ENCODE peak calls at places on chromosomes 3 and 15, in five cellular contexts. One of them, this sample, is unnamed.

GRCh38 chr3:130263708-130264107 is 81.8 kb upstream of the COL6A5 start:
- DNase-seq in psoas muscle: no peak
- DNase-seq in upper lobe of right lung: no peak
- DNase-seq in uterus: no peak
- DNase-seq in kidney: peak; percentile 54
- DNase-seq in this sample: no peak

GRCh38 chr15:70258369-70259029 is 160.8 kb upstream of the TLE3 start:
- DNase-seq in uterus: no peak
- DNase-seq in upper lobe of right lung: peak; percentile 82
- DNase-seq in psoas muscle: peak; percentile 52
- DNase-seq in kidney: peak; percentile 75
- DNase-seq in this sample: no peak

GRCh38 chr3:142237891-142238290 is 12.5 kb upstream of the GK5 start:
- DNase-seq in uterus: no peak
- DNase-seq in kidney: no peak
- DNase-seq in psoas muscle: no peak
- DNase-seq in upper lobe of right lung: no peak
- DNase-seq in this sample: no peak

GRCh38 chr15:82298520-82298919 is 35.9 kb downstream of the SAXO2 start:
- DNase-seq in uterus: no peak
- DNase-seq in kidney: peak; percentile 75
- DNase-seq in upper lobe of right lung: peak; percentile 58
- DNase-seq in psoas muscle: no peak
- DNase-seq in this sample: no peak

GRCh38 chr3:9795212-9795611 is 2.3 kb downstream of the ARPC4 start:
- DNase-seq in kidney: no peak
- DNase-seq in uterus: no peak
- DNase-seq in upper lobe of right lung: no peak
- DNase-seq in psoas muscle: no peak
- DNase-seq in this sample: no peak

GRCh38 chr15:64586259-64586658 is 125.9 kb downstream of the ZNF609 start:
- DNase-seq in upper lobe of right lung: no peak
- DNase-seq in kidney: no peak
- DNase-seq in psoas muscle: no peak
- DNase-seq in uterus: no peak
- DNase-seq in this sample: no peak

GRCh38 chr3:22401499-22401898 is 650.5 kb upstream of the ZNF385D start:
- DNase-seq in kidney: no peak
- DNase-seq in upper lobe of right lung: no peak
- DNase-seq in uterus: no peak
- DNase-seq in psoas muscle: no peak
- DNase-seq in this sample: no peak

GRCh38 chr15:84598993-84599392 is 1.8 kb upstream of the ZSCAN2 start:
- DNase-seq in uterus: peak; percentile 17
- DNase-seq in psoas muscle: no peak
- DNase-seq in kidney: no peak
- DNase-seq in upper lobe of right lung: no peak
- DNase-seq in this sample: peak; percentile 37

GRCh38 chr3:189304465-189305341 is 132.9 kb downstream of the TPRG1 start:
- DNase-seq in kidney: no peak
- DNase-seq in psoas muscle: no peak
- DNase-seq in uterus: peak; percentile 70
- DNase-seq in upper lobe of right lung: peak; percentile 67
- DNase-seq in this sample: no peak

GRCh38 chr3:50333744-50334328 is 5.8 kb upstream of the TUSC2 start:
- DNase-seq in psoas muscle: peak; percentile 71
- DNase-seq in kidney: no peak
- DNase-seq in uterus: peak; percentile 67
- DNase-seq in upper lobe of right lung: no peak
- DNase-seq in this sample: no peak

GRCh38 chr15:100592898-100593297 is 9.1 kb downstream of the LINS1 start:
- DNase-seq in psoas muscle: no peak
- DNase-seq in upper lobe of right lung: no peak
- DNase-seq in kidney: no peak
- DNase-seq in uterus: no peak
- DNase-seq in this sample: no peak

GRCh38 chr15:90563460-90563859 is 33.7 kb downstream of the CRTC3 start:
- DNase-seq in psoas muscle: no peak
- DNase-seq in kidney: no peak
- DNase-seq in upper lobe of right lung: no peak
- DNase-seq in uterus: no peak
- DNase-seq in this sample: no peak

GRCh38 chr15:58437531-58438105 is 5.8 kb downstream of the LIPC start:
- DNase-seq in uterus: no peak
- DNase-seq in psoas muscle: no peak
- DNase-seq in kidney: no peak
- DNase-seq in upper lobe of right lung: no peak
- DNase-seq in this sample: no peak

GRCh38 chr3:23991236-23992050 is 46.4 kb downstream of the NR1D2 start:
- DNase-seq in uterus: no peak
- DNase-seq in psoas muscle: no peak
- DNase-seq in upper lobe of right lung: no peak
- DNase-seq in kidney: no peak
- DNase-seq in this sample: no peak

GRCh38 chr15:33149919-33150318 is 44.6 kb downstream of the FMN1 start:
- DNase-seq in uterus: no peak
- DNase-seq in psoas muscle: no peak
- DNase-seq in kidney: no peak
- DNase-seq in upper lobe of right lung: no peak
- DNase-seq in this sample: no peak

GRCh38 chr15:72285927-72286516 is 13.7 kb upstream of the PARP6 start:
- DNase-seq in uterus: no peak
- DNase-seq in psoas muscle: peak; percentile 71
- DNase-seq in upper lobe of right lung: peak; percentile 82
- DNase-seq in kidney: no peak
- DNase-seq in this sample: no peak

GRCh38 chr15:57920916-57921315 is 144.6 kb downstream of the ALDH1A2 start:
- DNase-seq in psoas muscle: no peak
- DNase-seq in kidney: no peak
- DNase-seq in uterus: no peak
- DNase-seq in upper lobe of right lung: no peak
- DNase-seq in this sample: no peak

GRCh38 chr3:127406309-127407025 is 118.6 kb upstream of the PRR20G start:
- DNase-seq in psoas muscle: no peak
- DNase-seq in kidney: no peak
- DNase-seq in uterus: no peak
- DNase-seq in upper lobe of right lung: peak; percentile 46
- DNase-seq in this sample: no peak
- TF ChIP-seq CTCF in psoas muscle: no peak
- TF ChIP-seq CTCF in kidney: no peak
- TF ChIP-seq CTCF in uterus: no peak
- TF ChIP-seq CTCF in upper lobe of right lung: no peak
- TF ChIP-seq CTCF in this sample: no peak

DNA sequence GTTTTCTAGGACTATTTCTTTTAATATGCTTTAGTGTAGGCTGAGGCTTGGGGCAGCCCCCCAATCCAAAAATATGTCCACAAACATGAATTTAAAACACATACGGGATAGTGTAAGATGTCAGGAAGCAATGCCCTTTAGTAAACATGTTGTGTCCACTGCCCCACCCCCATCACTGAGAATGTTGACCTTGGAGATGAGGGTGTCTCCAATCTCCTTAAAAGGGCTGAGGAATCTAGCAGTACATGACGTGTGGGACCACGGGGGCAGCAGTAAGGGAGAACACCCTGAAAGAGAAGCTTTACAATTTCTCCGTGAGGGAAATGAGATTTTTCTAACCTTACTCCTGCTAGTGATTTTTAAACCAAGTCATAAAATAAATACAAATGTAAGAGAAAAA is 84.7 kb downstream of the SQOR start:
- DNase-seq in uterus: no peak
- DNase-seq in upper lobe of right lung: no peak
- DNase-seq in psoas muscle: no peak
- DNase-seq in kidney: no peak
- DNase-seq in this sample: no peak
- H3K4me3 ChIP-seq in uterus: no peak overlapping the region
- H3K4me3 ChIP-seq in upper lobe of right lung: no peak overlapping the region
- H3K4me3 ChIP-seq in psoas muscle: no peak overlapping the region
- H3K4me3 ChIP-seq in kidney: no peak overlapping the region
- H3K4me3 ChIP-seq in this sample: no peak overlapping the region

GRCh38 chr3:162171970-162172369 is 675.4 kb downstream of the OTOL1 start:
- DNase-seq in uterus: no peak
- DNase-seq in kidney: no peak
- DNase-seq in psoas muscle: no peak
- DNase-seq in upper lobe of right lung: no peak
- DNase-seq in this sample: no peak

GRCh38 chr3:162168715-162169114 is 672.1 kb downstream of the OTOL1 start:
- DNase-seq in upper lobe of right lung: no peak
- DNase-seq in psoas muscle: no peak
- DNase-seq in uterus: no peak
- DNase-seq in kidney: no peak
- DNase-seq in this sample: no peak

GRCh38 chr3:162166543-162166942 is 669.9 kb downstream of the OTOL1 start:
- DNase-seq in kidney: no peak
- DNase-seq in uterus: no peak
- DNase-seq in upper lobe of right lung: no peak
- DNase-seq in psoas muscle: no peak
- DNase-seq in this sample: no peak

GRCh38 chr3:162175145-162175544 is 678.5 kb downstream of the OTOL1 start:
- DNase-seq in psoas muscle: no peak
- DNase-seq in kidney: no peak
- DNase-seq in uterus: no peak
- DNase-seq in upper lobe of right lung: no peak
- DNase-seq in this sample: no peak

GRCh38 chr3:162170581-162170980 is 674.0 kb downstream of the OTOL1 start:
- DNase-seq in uterus: no peak
- DNase-seq in upper lobe of right lung: no peak
- DNase-seq in kidney: no peak
- DNase-seq in psoas muscle: no peak
- DNase-seq in this sample: no peak
- TF ChIP-seq CTCF in uterus: no peak
- TF ChIP-seq CTCF in upper lobe of right lung: no peak
- TF ChIP-seq CTCF in kidney: no peak
- TF ChIP-seq CTCF in psoas muscle: no peak
- TF ChIP-seq CTCF in this sample: no peak

GRCh38 chr3:61899700-61900462 is 338.5 kb downstream of the PTPRG start:
- DNase-seq in uterus: no peak
- DNase-seq in psoas muscle: no peak
- DNase-seq in upper lobe of right lung: no peak
- DNase-seq in kidney: no peak
- DNase-seq in this sample: no peak

GRCh38 chr3:61901481-61901880 is 340.1 kb downstream of the PTPRG start:
- DNase-seq in upper lobe of right lung: no peak
- DNase-seq in kidney: no peak
- DNase-seq in uterus: no peak
- DNase-seq in psoas muscle: no peak
- DNase-seq in this sample: no peak

GRCh38 chr3:61894988-61895935 is 333.9 kb downstream of the PTPRG start:
- DNase-seq in upper lobe of right lung: no peak
- DNase-seq in psoas muscle: no peak
- DNase-seq in kidney: peak; percentile 70
- DNase-seq in uterus: peak; percentile 48
- DNase-seq in this sample: peak; percentile 25

GRCh38 chr3:61896251-61896650 is 334.9 kb downstream of the PTPRG start:
- DNase-seq in psoas muscle: no peak
- DNase-seq in uterus: no peak
- DNase-seq in upper lobe of right lung: no peak
- DNase-seq in kidney: no peak
- DNase-seq in this sample: no peak

GRCh38 chr3:61897848-61898247 is 336.5 kb downstream of the PTPRG start:
- DNase-seq in kidney: no peak
- DNase-seq in psoas muscle: no peak
- DNase-seq in uterus: no peak
- DNase-seq in upper lobe of right lung: no peak
- DNase-seq in this sample: no peak
- H3K4me3 ChIP-seq in kidney: no peak overlapping the region
- H3K4me3 ChIP-seq in psoas muscle: no peak overlapping the region
- H3K4me3 ChIP-seq in uterus: no peak overlapping the region
- H3K4me3 ChIP-seq in upper lobe of right lung: no peak overlapping the region
- H3K4me3 ChIP-seq in this sample: no peak overlapping the region

GRCh38 chr3:64715211-64715982 is 27.6 kb upstream of the ADAMTS9 start:
- DNase-seq in kidney: no peak
- DNase-seq in upper lobe of right lung: no peak
- DNase-seq in uterus: no peak
- DNase-seq in psoas muscle: no peak
- DNase-seq in this sample: no peak
- TF ChIP-seq CTCF in kidney: no peak
- TF ChIP-seq CTCF in upper lobe of right lung: no peak
- TF ChIP-seq CTCF in uterus: no peak
- TF ChIP-seq CTCF in psoas muscle: no peak
- TF ChIP-seq CTCF in this sample: no peak